ENCODE peak calls at places on chromosomes 3 and 15, in four cellular contexts. W is lung, E is H7, I is psoas muscle. R is an unnamed sample. For H3K27me3, the result is how much of the 10 kb centered on the place peaks cover.

GRCh38 chr15:28989239-28989830 is 103.6 kb downstream of the APBA2 start:
- DNase-seq in W (no peak), E (peak), I (no peak), R (no peak)

GRCh38 chr15:65533057-65533752 is 2.9 kb downstream of the HACD3 start:
- DNase-seq in W (no peak), E (no peak), I (no peak), R (no peak)

GRCh38 chr3:87856126-87856525 is 202.7 kb downstream of the CGGBP1 start:
- DNase-seq in W (no peak), E (no peak), I (no peak), R (no peak)

GRCh38 chr15:40695469-40695910 is 516 bp downstream of the RAD51 start:
- DNase-seq in W (no peak), E (no peak), I (no peak), R (no peak)

GRCh38 chr15:78088773-78089080 is 3.6 kb upstream of the SH2D7 start:
- DNase-seq in W (no peak), E (peak), I (no peak), R (no peak)

GRCh38 chr3:61181874-61182273 is 69.4 kb downstream of the FHIT start:
- DNase-seq in W (no peak), E (no peak), I (no peak), R (no peak)

GRCh38 chr15:35308802-35309201 is 223.7 kb upstream of the NANOGP8 start:
- DNase-seq in W (no peak), E (no peak), I (no peak), R (no peak)

GRCh38 chr3:70982700-70983140 is 600.8 kb downstream of the FOXP1 start:
- DNase-seq in W (no peak), E (no peak), I (peak), R (peak)

GRCh38 chr15:25679964-25680658 is 183.0 kb downstream of the ATP10A start:
- DNase-seq in W (no peak), E (no peak), I (no peak), R (no peak)

GRCh38 chr3:141241248-141242034 is 9.8 kb downstream of the PXYLP1 start:
- DNase-seq in W (no peak), E (no peak), I (peak), R (peak)

GRCh38 chr3:127043041-127043641 is 60.2 kb downstream of the PLXNA1 start:
- DNase-seq in W (peak), E (peak), I (no peak), R (no peak)

GRCh38 chr15:69167218-69167842 is 6.9 kb downstream of the GLCE start:
- DNase-seq in W (no peak), E (no peak), I (no peak), R (no peak)

GRCh38 chr15:26771168-26771916 is 1.5 kb downstream of the GABRB3 start:
- DNase-seq in W (no peak), E (peak), I (peak), R (peak)

GRCh38 chr3:114093596-114093995 is 37.1 kb downstream of the QTRT2 start:
- DNase-seq in W (no peak), E (no peak), I (no peak), R (no peak)

GRCh38 chr3:143266512-143266911 is 146.9 kb downstream of the CHST2 start:
- DNase-seq in W (no peak), E (no peak), I (no peak), R (no peak)

GRCh38 chr3:189981668-189982067 is 139.0 kb downstream of the P3H2 start:
- DNase-seq in W (no peak), E (no peak), I (no peak), R (peak)

GRCh38 chr15:37111427-37111717 is 11.0 kb upstream of the MEIS2 start:
- DNase-seq in W (no peak), E (no peak), I (no peak), R (no peak)
- H3K27me3 ChIP-seq in W (under half), E (half or more), I (under half), R (under half)

GRCh38 chr3:120487079-120487693 is 36.4 kb upstream of the FSTL1 start:
- DNase-seq in W (no peak), E (no peak), I (peak), R (no peak)
- H3K27me3 ChIP-seq in W (under half), E (under half), I (under half), R (under half)

DNA sequence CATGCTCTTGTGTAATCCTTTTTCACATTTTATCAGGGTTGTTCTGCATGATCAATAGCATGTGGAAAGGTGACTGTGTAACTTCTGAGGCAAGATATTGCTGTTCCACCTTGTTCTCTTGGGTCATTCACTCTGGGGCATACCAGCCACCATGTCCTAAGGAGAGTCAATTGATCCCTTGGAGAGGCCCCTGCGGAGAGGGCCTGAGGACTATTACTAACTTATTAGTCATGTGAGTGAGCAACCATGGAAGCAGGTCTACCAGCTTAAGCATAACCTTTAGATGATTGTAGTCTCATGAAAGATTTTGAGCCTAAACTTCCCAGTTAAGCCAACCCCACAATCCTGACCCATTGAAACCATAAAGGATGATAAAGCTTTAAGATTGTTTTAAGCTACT is 22.0 kb upstream of the COL6A5 start:
- DNase-seq in W (no peak), E (no peak), I (no peak), R (no peak)
- H3K27me3 ChIP-seq in W (under half), E (under half), I (under half), R (under half)

GRCh38 chr3:138937690-138938055 is 9.3 kb downstream of the FOXL2 start:
- DNase-seq in W (no peak), E (no peak), I (no peak), R (no peak)
- H3K27me3 ChIP-seq in W (under half), E (half or more), I (under half), R (half or more)

GRCh38 chr3:128572644-128573105 is 77.9 kb downstream of the RPN1 start:
- DNase-seq in W (no peak), E (peak), I (no peak), R (no peak)

GRCh38 chr3:128573707-128574162 is 76.9 kb downstream of the RPN1 start:
- DNase-seq in W (no peak), E (no peak), I (no peak), R (peak)

GRCh38 chr3:128575777-128576176 is 74.8 kb downstream of the RPN1 start:
- DNase-seq in W (no peak), E (no peak), I (no peak), R (peak)

GRCh38 chr3:128572013-128572412 is 78.6 kb downstream of the RPN1 start:
- DNase-seq in W (no peak), E (no peak), I (no peak), R (no peak)

DNA sequence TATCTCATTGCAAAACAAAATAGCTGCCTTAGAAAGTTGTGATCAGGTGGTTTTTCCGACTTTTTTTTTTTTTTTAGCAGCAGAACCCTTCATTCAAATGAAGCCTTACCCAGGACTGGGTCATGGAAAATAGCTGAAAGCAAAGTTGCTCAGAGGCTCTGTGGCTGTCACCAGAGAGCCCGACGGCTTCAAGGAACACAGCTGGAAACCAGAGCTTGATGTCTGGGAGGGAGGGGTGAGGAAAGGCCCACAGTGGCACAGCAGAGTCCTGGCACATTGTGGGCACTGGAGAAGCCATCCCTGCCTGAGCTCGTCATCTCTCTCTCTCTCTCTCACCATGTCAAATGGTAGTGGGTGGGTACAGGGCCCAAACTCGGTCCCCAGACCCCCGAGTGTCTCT is 77.5 kb downstream of the RPN1 start:
- DNase-seq in W (no peak), E (no peak), I (no peak), R (no peak)
- H3K27me3 ChIP-seq in W (under half), E (under half), I (under half), R (under half)

GRCh38 chr15:96352594-96353377 is 22.3 kb downstream of the NR2F2 start:
- DNase-seq in W (no peak), E (no peak), I (no peak), R (no peak)
- H3K27me3 ChIP-seq in W (under half), E (half or more), I (under half), R (half or more)

GRCh38 chr15:50182233-50183013 is 427 bp downstream of the SLC27A2 start:
- DNase-seq in W (no peak), E (no peak), I (no peak), R (no peak)

GRCh38 chr15:50183112-50183794 is 1.3 kb downstream of the SLC27A2 start:
- DNase-seq in W (no peak), E (peak), I (no peak), R (no peak)

GRCh38 chr15:50181206-50181982 is 602 bp upstream of the SLC27A2 start:
- DNase-seq in W (no peak), E (peak), I (no peak), R (no peak)

GRCh38 chr15:50180578-50180977 is 1.4 kb upstream of the SLC27A2 start:
- DNase-seq in W (no peak), E (no peak), I (no peak), R (no peak)

DNA sequence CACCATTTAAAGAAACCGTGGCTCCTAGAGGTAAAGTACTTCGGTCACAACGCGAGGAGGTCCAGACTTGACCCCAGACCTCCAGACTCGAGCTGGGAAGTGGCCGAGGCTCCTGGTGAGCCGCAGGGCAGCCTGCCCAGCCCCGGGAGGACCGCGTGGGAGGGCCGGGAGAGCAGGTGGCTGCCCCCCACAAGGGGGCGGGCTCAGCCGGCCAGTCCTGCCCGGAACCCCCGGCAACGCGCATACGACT is at the start of gene SLC27A2:
- DNase-seq in W (no peak), E (peak), I (no peak), R (no peak)
- H3K27me3 ChIP-seq in W (under half), E (under half), I (under half), R (under half)

GRCh38 chr3:78025916-78026315 is 986.0 kb downstream of the ROBO2 start:
- DNase-seq in W (no peak), E (no peak), I (no peak), R (no peak)
- H3K27me3 ChIP-seq in W (under half), E (under half), I (under half), R (under half)

GRCh38 chr3:27715863-27716262 is 6.3 kb downstream of the EOMES start:
- DNase-seq in W (no peak), E (no peak), I (no peak), R (no peak)
- H3K27me3 ChIP-seq in W (under half), E (half or more), I (under half), R (under half)

R was measured in heart right ventricle.